ENCODE peak calls at places on chromosomes 13 and 19, in four cellular contexts. One of them, this sample, is unnamed.

GRCh38 chr19:1104452-1105216 is 840 bp downstream of the GPX4 start:
- DNase-seq in epithelial cell of esophagus: peak; percentile 74
- DNase-seq in dorsolateral prefrontal cortex: peak; percentile 58
- DNase-seq in GM20000: peak; percentile 93
- DNase-seq in this sample: no peak

GRCh38 chr19:28290963-28291657 is 921.8 kb downstream of the UQCRFS1 start:
- DNase-seq in epithelial cell of esophagus: no peak
- DNase-seq in dorsolateral prefrontal cortex: no peak
- DNase-seq in GM20000: no peak
- DNase-seq in this sample: no peak

GRCh38 chr19:33251076-33251475 is 25.4 kb upstream of the SLC7A10 start:
- DNase-seq in epithelial cell of esophagus: no peak
- DNase-seq in dorsolateral prefrontal cortex: no peak
- DNase-seq in GM20000: no peak
- DNase-seq in this sample: no peak

GRCh38 chr13:98483636-98484288 is 93.1 kb downstream of the STK24 start:
- DNase-seq in GM20000: no peak
- DNase-seq in dorsolateral prefrontal cortex: no peak
- DNase-seq in epithelial cell of esophagus: no peak
- DNase-seq in this sample: no peak

GRCh38 chr19:47726467-47726866 is 13.2 kb downstream of the EHD2 start:
- DNase-seq in dorsolateral prefrontal cortex: no peak
- DNase-seq in epithelial cell of esophagus: no peak
- DNase-seq in GM20000: no peak
- DNase-seq in this sample: no peak

GRCh38 chr19:33438016-33438671 is 64.6 kb downstream of the CEBPG start:
- DNase-seq in GM20000: no peak
- DNase-seq in epithelial cell of esophagus: no peak
- DNase-seq in dorsolateral prefrontal cortex: no peak
- DNase-seq in this sample: no peak

GRCh38 chr19:4922530-4923378 is 13.5 kb downstream of the UHRF1 start:
- DNase-seq in epithelial cell of esophagus: no peak
- DNase-seq in dorsolateral prefrontal cortex: peak; percentile 46
- DNase-seq in GM20000: no peak
- DNase-seq in this sample: no peak

GRCh38 chr13:35349673-35350278 is 126.7 kb downstream of the MAB21L1 start:
- DNase-seq in GM20000: peak; percentile 6
- DNase-seq in epithelial cell of esophagus: peak; percentile 18
- DNase-seq in dorsolateral prefrontal cortex: no peak
- DNase-seq in this sample: no peak

GRCh38 chr19:56314018-56314583 is 538 bp downstream of the ZSCAN5A start:
- DNase-seq in dorsolateral prefrontal cortex: peak; percentile 4
- DNase-seq in epithelial cell of esophagus: no peak
- DNase-seq in GM20000: peak; percentile 33
- DNase-seq in this sample: no peak

GRCh38 chr13:83220241-83220640 is 662.0 kb downstream of the SLITRK1 start:
- DNase-seq in epithelial cell of esophagus: peak; percentile 78
- DNase-seq in GM20000: no peak
- DNase-seq in dorsolateral prefrontal cortex: no peak
- DNase-seq in this sample: no peak

GRCh38 chr19:6424190-6424938 is at the start of gene KHSRP:
- DNase-seq in dorsolateral prefrontal cortex: no peak
- DNase-seq in epithelial cell of esophagus: no peak
- DNase-seq in GM20000: peak; percentile 100
- DNase-seq in this sample: no peak

GRCh38 chr19:3599776-3600183 is 6.9 kb downstream of the TBXA2R start:
- DNase-seq in epithelial cell of esophagus: no peak
- DNase-seq in dorsolateral prefrontal cortex: no peak
- DNase-seq in GM20000: no peak
- DNase-seq in this sample: no peak

GRCh38 chr13:86567119-86567518 is 767.9 kb upstream of the SLITRK6 start:
- DNase-seq in epithelial cell of esophagus: no peak
- DNase-seq in dorsolateral prefrontal cortex: no peak
- DNase-seq in GM20000: no peak
- DNase-seq in this sample: no peak
- TF ChIP-seq CTCF in epithelial cell of esophagus: peak; percentile 44
- TF ChIP-seq CTCF in dorsolateral prefrontal cortex: no peak
- TF ChIP-seq CTCF in GM20000: no peak
- TF ChIP-seq CTCF in this sample: no peak

DNA sequence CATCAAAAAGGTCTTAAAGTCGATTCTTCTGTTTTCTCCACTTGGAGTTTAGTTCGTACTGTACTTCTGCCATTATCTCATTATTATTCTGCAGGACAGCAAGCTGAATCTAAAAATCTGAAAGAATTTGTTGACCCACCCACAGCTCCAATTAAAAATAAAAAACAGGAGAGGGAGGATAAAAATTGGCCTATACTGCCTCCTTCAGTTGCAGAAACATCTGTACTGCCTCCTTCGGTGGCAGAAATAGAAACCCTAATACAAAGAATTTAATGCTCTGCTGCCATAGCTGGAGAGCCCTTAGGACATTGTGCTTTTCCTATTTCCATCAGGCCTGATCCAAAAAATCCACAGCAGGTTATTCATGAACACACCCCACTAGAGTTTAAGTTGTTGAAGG is 9.8 kb downstream of the ZNF350 start:
- DNase-seq in epithelial cell of esophagus: no peak
- DNase-seq in GM20000: no peak
- DNase-seq in dorsolateral prefrontal cortex: no peak
- DNase-seq in this sample: no peak
- TF ChIP-seq CTCF in epithelial cell of esophagus: no peak
- TF ChIP-seq CTCF in GM20000: no peak
- TF ChIP-seq CTCF in dorsolateral prefrontal cortex: no peak
- TF ChIP-seq CTCF in this sample: no peak

GRCh38 chr13:109381546-109382180 is 404.7 kb downstream of the IRS2 start:
- DNase-seq in GM20000: no peak
- DNase-seq in dorsolateral prefrontal cortex: no peak
- DNase-seq in epithelial cell of esophagus: no peak
- DNase-seq in this sample: no peak

GRCh38 chr13:109380457-109380856 is 405.9 kb downstream of the IRS2 start:
- DNase-seq in dorsolateral prefrontal cortex: no peak
- DNase-seq in epithelial cell of esophagus: no peak
- DNase-seq in GM20000: no peak
- DNase-seq in this sample: no peak

GRCh38 chr13:109387438-109387837 is 398.9 kb downstream of the IRS2 start:
- DNase-seq in GM20000: no peak
- DNase-seq in dorsolateral prefrontal cortex: no peak
- DNase-seq in epithelial cell of esophagus: no peak
- DNase-seq in this sample: no peak

GRCh38 chr13:109385161-109385560 is 401.2 kb downstream of the IRS2 start:
- DNase-seq in GM20000: no peak
- DNase-seq in epithelial cell of esophagus: no peak
- DNase-seq in dorsolateral prefrontal cortex: no peak
- DNase-seq in this sample: no peak

DNA sequence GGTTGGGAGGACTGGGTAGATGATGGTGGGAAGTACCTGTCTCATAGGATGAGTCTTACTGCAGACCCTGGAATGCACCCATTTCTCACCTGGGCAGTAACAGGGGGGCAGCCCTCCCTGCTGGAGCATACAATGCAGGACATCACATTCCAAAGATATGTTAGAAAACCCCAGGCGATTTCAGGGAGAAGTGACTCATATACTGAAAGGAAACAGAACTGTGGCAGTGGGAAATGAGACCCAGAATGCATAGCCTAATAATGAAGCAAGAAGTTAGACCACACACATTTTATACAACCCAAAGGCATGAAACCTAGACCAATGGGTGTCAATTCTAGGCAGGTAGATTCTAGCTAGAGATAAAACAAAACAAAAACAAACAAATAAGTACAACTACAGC is 402.7 kb downstream of the IRS2 start:
- DNase-seq in epithelial cell of esophagus: peak; percentile 77
- DNase-seq in dorsolateral prefrontal cortex: no peak
- DNase-seq in GM20000: no peak
- DNase-seq in this sample: no peak
- TF ChIP-seq CTCF in epithelial cell of esophagus: no peak
- TF ChIP-seq CTCF in dorsolateral prefrontal cortex: no peak
- TF ChIP-seq CTCF in GM20000: no peak
- TF ChIP-seq CTCF in this sample: no peak

GRCh38 chr13:40813662-40814454 is 24.4 kb downstream of the SLC25A15 start:
- DNase-seq in epithelial cell of esophagus: peak; percentile 14
- DNase-seq in GM20000: peak; percentile 49
- DNase-seq in dorsolateral prefrontal cortex: no peak
- DNase-seq in this sample: no peak
- TF ChIP-seq CTCF in epithelial cell of esophagus: peak; percentile 30
- TF ChIP-seq CTCF in GM20000: peak; percentile 46
- TF ChIP-seq CTCF in dorsolateral prefrontal cortex: no peak
- TF ChIP-seq CTCF in this sample: no peak

GRCh38 chr13:110615322-110616102 is at the start of gene NAXD:
- DNase-seq in GM20000: peak; percentile 98
- DNase-seq in epithelial cell of esophagus: peak; percentile 91
- DNase-seq in dorsolateral prefrontal cortex: peak; percentile 96
- DNase-seq in this sample: peak; percentile 95

GRCh38 chr13:110617326-110618072 is 2.2 kb downstream of the NAXD start:
- DNase-seq in GM20000: no peak
- DNase-seq in epithelial cell of esophagus: peak; percentile 66
- DNase-seq in dorsolateral prefrontal cortex: no peak
- DNase-seq in this sample: no peak

GRCh38 chr13:110615005-110615321 is 382 bp upstream of the NAXD start:
- DNase-seq in dorsolateral prefrontal cortex: no peak
- DNase-seq in epithelial cell of esophagus: no peak
- DNase-seq in GM20000: no peak
- DNase-seq in this sample: peak; percentile 71

GRCh38 chr13:110618167-110618566 is 2.8 kb downstream of the NAXD start:
- DNase-seq in epithelial cell of esophagus: no peak
- DNase-seq in dorsolateral prefrontal cortex: no peak
- DNase-seq in GM20000: no peak
- DNase-seq in this sample: no peak

DNA sequence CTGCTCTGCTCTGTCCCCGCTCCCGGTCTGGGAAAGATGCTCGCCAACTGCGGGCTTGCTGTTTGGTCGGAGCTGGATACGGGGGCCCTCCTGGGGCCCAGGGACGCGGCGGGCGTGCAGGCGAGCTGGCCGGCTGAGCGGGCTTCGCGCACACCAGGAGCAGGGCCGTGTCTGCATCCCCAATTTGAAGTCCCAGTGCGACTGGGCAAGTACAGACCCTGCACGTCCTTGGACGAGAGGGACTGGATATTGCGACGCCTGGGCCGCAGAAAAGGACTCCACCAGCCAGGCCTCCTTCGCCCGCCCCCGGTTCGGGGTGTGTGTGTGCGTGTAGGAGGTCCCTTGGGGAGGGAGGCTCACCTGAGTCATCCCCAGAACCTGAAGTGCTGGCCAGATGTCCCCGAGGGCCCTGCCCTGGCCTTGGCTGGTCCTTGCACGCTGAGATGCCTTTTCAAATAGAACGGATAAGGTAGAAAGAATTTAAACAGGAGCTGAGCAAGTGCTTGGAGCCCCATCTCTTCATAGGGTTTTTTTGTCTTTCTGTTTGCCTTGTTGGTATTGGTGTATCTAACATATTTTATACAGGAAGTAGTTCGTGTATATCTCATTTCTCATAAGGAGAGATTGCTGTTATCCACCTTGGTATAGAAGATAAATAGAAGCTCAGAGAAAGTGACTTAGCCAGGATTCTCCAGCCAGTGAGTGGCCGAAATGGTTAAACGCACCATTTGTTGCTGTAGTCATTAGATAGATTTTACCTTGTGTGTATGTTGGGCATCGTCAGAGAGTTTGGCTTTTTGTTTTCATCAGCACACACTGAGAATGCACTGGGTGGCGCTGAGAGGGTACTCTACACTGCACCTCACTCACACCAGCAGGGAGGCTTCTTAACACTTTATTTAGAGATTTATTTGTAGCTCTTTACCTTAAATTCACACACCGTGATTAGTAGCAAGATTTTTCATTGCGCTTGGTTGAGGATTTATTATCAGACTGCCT is 1.1 kb downstream of the NAXD start:
- DNase-seq in dorsolateral prefrontal cortex: no peak
- DNase-seq in GM20000: peak; percentile 80
- DNase-seq in epithelial cell of esophagus: peak; percentile 82
- DNase-seq in this sample: no peak
- TF ChIP-seq CTCF in dorsolateral prefrontal cortex: no peak
- TF ChIP-seq CTCF in GM20000: peak; percentile 22
- TF ChIP-seq CTCF in epithelial cell of esophagus: no peak
- TF ChIP-seq CTCF in this sample: no peak

DNA sequence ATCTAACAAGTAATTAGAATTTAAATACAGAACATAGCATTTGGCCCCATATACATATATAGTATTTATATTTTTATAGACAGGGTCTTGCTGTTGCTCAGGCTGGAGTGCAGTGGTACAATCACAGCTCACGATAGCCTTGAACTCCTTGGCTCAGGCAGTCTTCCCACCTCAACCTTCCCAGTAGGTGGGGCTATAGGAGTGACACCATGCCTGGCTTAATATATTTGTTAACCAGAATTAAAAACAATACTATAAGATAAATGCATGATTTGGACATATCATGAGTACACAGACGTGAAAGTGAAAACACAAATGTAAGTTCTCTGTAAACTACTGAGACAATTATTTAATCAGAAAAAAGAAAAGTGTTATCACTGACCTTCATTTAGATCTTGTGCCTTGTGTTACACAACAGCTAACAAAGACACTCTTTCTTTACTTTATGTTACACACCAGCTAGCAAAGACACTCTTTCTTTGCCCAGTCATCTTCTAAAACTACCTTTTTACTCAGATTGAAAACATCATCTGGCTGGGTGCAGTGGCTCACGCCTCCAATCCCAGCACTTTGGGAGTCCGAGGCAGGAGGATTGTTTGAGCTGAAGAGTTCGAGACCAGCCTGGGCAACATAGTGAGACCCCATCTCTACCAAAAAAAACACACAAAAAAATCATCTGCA is 22.6 kb downstream of the CARS2 start:
- DNase-seq in epithelial cell of esophagus: peak; percentile 32
- DNase-seq in GM20000: no peak
- DNase-seq in dorsolateral prefrontal cortex: no peak
- DNase-seq in this sample: no peak
- TF ChIP-seq CTCF in epithelial cell of esophagus: peak; percentile 48
- TF ChIP-seq CTCF in GM20000: no peak
- TF ChIP-seq CTCF in dorsolateral prefrontal cortex: peak; percentile 37
- TF ChIP-seq CTCF in this sample: no peak

GRCh38 chr19:17652627-17653026 is 35.5 kb downstream of the UNC13A start:
- DNase-seq in GM20000: no peak
- DNase-seq in epithelial cell of esophagus: no peak
- DNase-seq in dorsolateral prefrontal cortex: no peak
- DNase-seq in this sample: no peak

GRCh38 chr19:17645339-17645963 is 42.7 kb downstream of the UNC13A start:
- DNase-seq in GM20000: no peak
- DNase-seq in dorsolateral prefrontal cortex: no peak
- DNase-seq in epithelial cell of esophagus: no peak
- DNase-seq in this sample: no peak

GRCh38 chr19:17647071-17648020 is 40.8 kb downstream of the UNC13A start:
- DNase-seq in dorsolateral prefrontal cortex: no peak
- DNase-seq in GM20000: no peak
- DNase-seq in epithelial cell of esophagus: no peak
- DNase-seq in this sample: no peak

GRCh38 chr19:17648097-17648660 is 40.0 kb downstream of the UNC13A start:
- DNase-seq in epithelial cell of esophagus: no peak
- DNase-seq in GM20000: no peak
- DNase-seq in dorsolateral prefrontal cortex: no peak
- DNase-seq in this sample: no peak

DNA sequence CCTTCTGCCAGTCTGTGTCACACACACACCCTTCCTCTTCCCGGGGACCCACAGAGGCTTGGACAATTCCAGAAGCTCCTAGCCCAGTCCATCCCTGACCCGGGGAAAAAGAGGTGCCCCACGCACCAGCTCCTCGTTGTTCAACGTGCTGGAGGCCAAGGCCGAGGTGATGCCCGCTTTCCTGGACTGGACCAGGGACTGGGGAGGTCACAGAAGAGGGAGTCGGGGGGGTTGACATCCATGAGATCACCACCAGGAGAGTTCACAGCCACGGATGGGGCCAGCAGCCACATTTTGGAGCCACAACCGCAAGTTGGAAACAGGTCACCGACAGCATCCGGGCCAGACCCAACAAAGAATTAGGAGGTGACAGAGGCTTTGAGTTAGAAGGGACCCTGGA is 39.4 kb downstream of the UNC13A start:
- DNase-seq in epithelial cell of esophagus: no peak
- DNase-seq in GM20000: no peak
- DNase-seq in dorsolateral prefrontal cortex: no peak
- DNase-seq in this sample: no peak
- TF ChIP-seq CTCF in epithelial cell of esophagus: no peak
- TF ChIP-seq CTCF in GM20000: no peak
- TF ChIP-seq CTCF in dorsolateral prefrontal cortex: no peak
- TF ChIP-seq CTCF in this sample: no peak